ENCODE peak calls at places on chromosomes 2 and 18, in six cellular contexts. One of them, this sample, is unnamed.
A peak's percentile ranks its signal among the peaks of the same experiment; 100 is the strongest.

GRCh38 chr18:8705941-8706544 is 687 bp downstream of the MTCL1 start:
- DNase-seq in stomach: no peak
- DNase-seq in cardiac muscle cell: peak; percentile 24
- DNase-seq in SK-N-SH: peak; percentile 72
- DNase-seq in lung: no peak
- DNase-seq in foreskin fibroblast: no peak
- DNase-seq in this sample: no peak

GRCh38 chr2:156110890-156111289 is 221.6 kb downstream of the NR4A2 start:
- DNase-seq in stomach: peak; percentile 34
- DNase-seq in cardiac muscle cell: no peak
- DNase-seq in SK-N-SH: peak; percentile 5
- DNase-seq in lung: no peak
- DNase-seq in foreskin fibroblast: no peak
- DNase-seq in this sample: peak; percentile 7

GRCh38 chr2:112322919-112323318 is 47.5 kb downstream of the ZC3H6 start:
- DNase-seq in stomach: no peak
- DNase-seq in cardiac muscle cell: no peak
- DNase-seq in SK-N-SH: no peak
- DNase-seq in lung: no peak
- DNase-seq in foreskin fibroblast: no peak
- DNase-seq in this sample: no peak

GRCh38 chr18:24075731-24076130 is 61.2 kb downstream of the TTC39C start:
- DNase-seq in stomach: no peak
- DNase-seq in cardiac muscle cell: no peak
- DNase-seq in SK-N-SH: no peak
- DNase-seq in lung: no peak
- DNase-seq in foreskin fibroblast: no peak
- DNase-seq in this sample: no peak

GRCh38 chr2:46850742-46851141 is 64.9 kb downstream of the MCFD2 start:
- DNase-seq in stomach: peak; percentile 71
- DNase-seq in cardiac muscle cell: peak; percentile 95
- DNase-seq in SK-N-SH: no peak
- DNase-seq in lung: no peak
- DNase-seq in foreskin fibroblast: no peak
- DNase-seq in this sample: no peak

GRCh38 chr2:241774419-241775222 is 2.0 kb upstream of the GAL3ST2 start:
- DNase-seq in stomach: peak; percentile 41
- DNase-seq in cardiac muscle cell: peak; percentile 60
- DNase-seq in SK-N-SH: peak; percentile 63
- DNase-seq in lung: peak; percentile 27
- DNase-seq in foreskin fibroblast: peak; percentile 60
- DNase-seq in this sample: no peak

GRCh38 chr2:20641123-20641985 is 9.5 kb downstream of the HS1BP3 start:
- DNase-seq in stomach: no peak
- DNase-seq in cardiac muscle cell: no peak
- DNase-seq in SK-N-SH: no peak
- DNase-seq in lung: no peak
- DNase-seq in foreskin fibroblast: peak; percentile 39
- DNase-seq in this sample: no peak

GRCh38 chr2:147488472-147488871 is 356.4 kb upstream of the ACVR2A start:
- DNase-seq in stomach: no peak
- DNase-seq in cardiac muscle cell: no peak
- DNase-seq in SK-N-SH: no peak
- DNase-seq in lung: no peak
- DNase-seq in foreskin fibroblast: no peak
- DNase-seq in this sample: no peak

GRCh38 chr18:49285627-49286026 is 174.8 kb downstream of the DYM start:
- DNase-seq in stomach: no peak
- DNase-seq in cardiac muscle cell: no peak
- DNase-seq in SK-N-SH: no peak
- DNase-seq in lung: no peak
- DNase-seq in foreskin fibroblast: no peak
- DNase-seq in this sample: peak; percentile 55

GRCh38 chr2:62452701-62453449 is 53.1 kb downstream of the TMEM17 start:
- DNase-seq in stomach: no peak
- DNase-seq in cardiac muscle cell: no peak
- DNase-seq in SK-N-SH: no peak
- DNase-seq in lung: no peak
- DNase-seq in foreskin fibroblast: no peak
- DNase-seq in this sample: no peak

GRCh38 chr2:219522111-219523030 is 8.1 kb downstream of the ASIC4 start:
- DNase-seq in stomach: no peak
- DNase-seq in cardiac muscle cell: peak; percentile 61
- DNase-seq in SK-N-SH: no peak
- DNase-seq in lung: no peak
- DNase-seq in foreskin fibroblast: peak; percentile 81
- DNase-seq in this sample: no peak

GRCh38 chr2:108607706-108608301 is 73.5 kb downstream of the LIMS1 start:
- DNase-seq in stomach: peak; percentile 65
- DNase-seq in cardiac muscle cell: peak; percentile 63
- DNase-seq in SK-N-SH: peak; percentile 33
- DNase-seq in lung: no peak
- DNase-seq in foreskin fibroblast: peak; percentile 39
- DNase-seq in this sample: peak; percentile 19

GRCh38 chr2:159098374-159098773 is 129.9 kb downstream of the TANC1 start:
- DNase-seq in stomach: no peak
- DNase-seq in cardiac muscle cell: no peak
- DNase-seq in SK-N-SH: no peak
- DNase-seq in lung: no peak
- DNase-seq in foreskin fibroblast: no peak
- DNase-seq in this sample: no peak

GRCh38 chr2:22513563-22513962 is 871.4 kb upstream of the KLHL29 start:
- DNase-seq in stomach: no peak
- DNase-seq in cardiac muscle cell: no peak
- DNase-seq in SK-N-SH: no peak
- DNase-seq in lung: no peak
- DNase-seq in foreskin fibroblast: no peak
- DNase-seq in this sample: no peak

GRCh38 chr18:34511435-34511834 is 198.7 kb upstream of the DTNA start:
- DNase-seq in stomach: no peak
- DNase-seq in cardiac muscle cell: no peak
- DNase-seq in SK-N-SH: no peak
- DNase-seq in lung: no peak
- DNase-seq in foreskin fibroblast: no peak
- DNase-seq in this sample: no peak

GRCh38 chr2:99635710-99636431 is 146.1 kb upstream of the REV1 start:
- DNase-seq in stomach: no peak
- DNase-seq in cardiac muscle cell: peak; percentile 20
- DNase-seq in SK-N-SH: no peak
- DNase-seq in lung: no peak
- DNase-seq in foreskin fibroblast: no peak
- DNase-seq in this sample: no peak

GRCh38 chr2:225052703-225053102 is 10.4 kb upstream of the DOCK10 start:
- DNase-seq in stomach: no peak
- DNase-seq in cardiac muscle cell: no peak
- DNase-seq in SK-N-SH: no peak
- DNase-seq in lung: no peak
- DNase-seq in foreskin fibroblast: no peak
- DNase-seq in this sample: no peak

GRCh38 chr2:121944072-121944829 is 188.8 kb downstream of the TSN start:
- DNase-seq in stomach: no peak
- DNase-seq in cardiac muscle cell: peak; percentile 91
- DNase-seq in SK-N-SH: no peak
- DNase-seq in lung: no peak
- DNase-seq in foreskin fibroblast: peak; percentile 69
- DNase-seq in this sample: no peak

GRCh38 chr18:54004828-54005227 is 219.6 kb downstream of the MBD2 start:
- DNase-seq in stomach: no peak
- DNase-seq in cardiac muscle cell: peak; percentile 68
- DNase-seq in SK-N-SH: no peak
- DNase-seq in lung: no peak
- DNase-seq in foreskin fibroblast: no peak
- DNase-seq in this sample: peak; percentile 39

GRCh38 chr18:28834889-28835288 is 658.0 kb upstream of the CDH2 start:
- DNase-seq in stomach: no peak
- DNase-seq in cardiac muscle cell: peak; percentile 56
- DNase-seq in SK-N-SH: no peak
- DNase-seq in lung: no peak
- DNase-seq in foreskin fibroblast: peak; percentile 75
- DNase-seq in this sample: no peak

GRCh38 chr18:61743775-61744531 is 148.9 kb downstream of the RNF152 start:
- DNase-seq in stomach: no peak
- DNase-seq in cardiac muscle cell: peak; percentile 58
- DNase-seq in SK-N-SH: no peak
- DNase-seq in lung: no peak
- DNase-seq in foreskin fibroblast: no peak
- DNase-seq in this sample: no peak

GRCh38 chr2:54422072-54422581 is 34.0 kb upstream of the SPTBN1 start:
- DNase-seq in stomach: no peak
- DNase-seq in cardiac muscle cell: no peak
- DNase-seq in SK-N-SH: no peak
- DNase-seq in lung: no peak
- DNase-seq in foreskin fibroblast: no peak
- DNase-seq in this sample: no peak

GRCh38 chr18:3836483-3836882 is 386.5 kb downstream of the TGIF1 start:
- DNase-seq in stomach: no peak
- DNase-seq in cardiac muscle cell: no peak
- DNase-seq in SK-N-SH: no peak
- DNase-seq in lung: no peak
- DNase-seq in foreskin fibroblast: no peak
- DNase-seq in this sample: no peak

GRCh38 chr2:195694553-195694952 is 37.5 kb downstream of the SLC39A10 start:
- DNase-seq in stomach: no peak
- DNase-seq in cardiac muscle cell: no peak
- DNase-seq in SK-N-SH: no peak
- DNase-seq in lung: no peak
- DNase-seq in foreskin fibroblast: no peak
- DNase-seq in this sample: no peak

GRCh38 chr18:3418083-3418482 is 31.9 kb upstream of the TGIF1 start:
- DNase-seq in stomach: no peak
- DNase-seq in cardiac muscle cell: no peak
- DNase-seq in SK-N-SH: no peak
- DNase-seq in lung: no peak
- DNase-seq in foreskin fibroblast: no peak
- DNase-seq in this sample: no peak

GRCh38 chr18:23929362-23929940 is 85.1 kb upstream of the TTC39C start:
- DNase-seq in stomach: no peak
- DNase-seq in cardiac muscle cell: no peak
- DNase-seq in SK-N-SH: no peak
- DNase-seq in lung: no peak
- DNase-seq in foreskin fibroblast: no peak
- DNase-seq in this sample: no peak

GRCh38 chr18:58819051-58819450 is 45.6 kb upstream of the ZNF532 start:
- DNase-seq in stomach: no peak
- DNase-seq in cardiac muscle cell: no peak
- DNase-seq in SK-N-SH: no peak
- DNase-seq in lung: no peak
- DNase-seq in foreskin fibroblast: no peak
- DNase-seq in this sample: no peak
- H3K4me3 ChIP-seq in stomach: no peak overlapping the region
- H3K4me3 ChIP-seq in cardiac muscle cell: no peak overlapping the region
- H3K4me3 ChIP-seq in SK-N-SH: no peak overlapping the region
- H3K4me3 ChIP-seq in lung: no peak overlapping the region
- H3K4me3 ChIP-seq in foreskin fibroblast: no peak overlapping the region
- H3K4me3 ChIP-seq in this sample: no peak overlapping the region

DNA sequence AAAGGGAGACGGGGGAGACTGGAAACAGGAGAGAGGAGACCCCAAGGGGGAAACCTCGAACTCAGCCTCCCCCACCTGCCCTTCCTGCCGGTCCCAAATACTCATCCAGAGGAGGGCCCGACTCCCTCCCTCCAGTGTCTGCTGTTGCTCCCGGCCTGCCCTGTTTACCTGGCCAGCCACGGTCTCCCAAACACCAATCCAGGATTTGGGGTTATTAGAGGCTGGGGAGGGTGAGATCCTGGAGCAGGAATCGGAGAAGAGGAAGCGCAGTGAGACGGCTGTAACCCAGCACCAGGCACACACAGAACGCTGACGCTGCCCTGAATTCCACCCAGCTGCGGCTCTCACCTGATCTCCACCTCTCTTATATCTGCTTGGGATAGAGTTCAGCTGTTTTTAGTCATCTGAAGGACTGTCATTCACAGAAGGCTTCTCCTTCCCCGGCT is 213.0 kb downstream of the TNS1 start:
- DNase-seq in stomach: peak; percentile 19
- DNase-seq in cardiac muscle cell: no peak
- DNase-seq in SK-N-SH: no peak
- DNase-seq in lung: peak; percentile 27
- DNase-seq in foreskin fibroblast: no peak
- DNase-seq in this sample: no peak
- H3K4me3 ChIP-seq in stomach: peak overlapping the region; percentile 9
- H3K4me3 ChIP-seq in cardiac muscle cell: no peak overlapping the region
- H3K4me3 ChIP-seq in SK-N-SH: no peak overlapping the region
- H3K4me3 ChIP-seq in lung: no peak overlapping the region
- H3K4me3 ChIP-seq in foreskin fibroblast: no peak overlapping the region
- H3K4me3 ChIP-seq in this sample: no peak overlapping the region

GRCh38 chr2:37764739-37765138 is 93.3 kb upstream of the CDC42EP3 start:
- DNase-seq in stomach: no peak
- DNase-seq in cardiac muscle cell: no peak
- DNase-seq in SK-N-SH: no peak
- DNase-seq in lung: no peak
- DNase-seq in foreskin fibroblast: no peak
- DNase-seq in this sample: no peak
- H3K4me3 ChIP-seq in stomach: no peak overlapping the region
- H3K4me3 ChIP-seq in cardiac muscle cell: no peak overlapping the region
- H3K4me3 ChIP-seq in SK-N-SH: no peak overlapping the region
- H3K4me3 ChIP-seq in lung: no peak overlapping the region
- H3K4me3 ChIP-seq in foreskin fibroblast: no peak overlapping the region
- H3K4me3 ChIP-seq in this sample: no peak overlapping the region

GRCh38 chr2:180696005-180696404 is 284.4 kb upstream of the UBE2E3 start:
- DNase-seq in stomach: no peak
- DNase-seq in cardiac muscle cell: no peak
- DNase-seq in SK-N-SH: no peak
- DNase-seq in lung: no peak
- DNase-seq in foreskin fibroblast: no peak
- DNase-seq in this sample: no peak
- H3K4me3 ChIP-seq in stomach: no peak overlapping the region
- H3K4me3 ChIP-seq in cardiac muscle cell: no peak overlapping the region
- H3K4me3 ChIP-seq in SK-N-SH: no peak overlapping the region
- H3K4me3 ChIP-seq in lung: no peak overlapping the region
- H3K4me3 ChIP-seq in foreskin fibroblast: no peak overlapping the region
- H3K4me3 ChIP-seq in this sample: peak overlapping the region; percentile 70

GRCh38 chr2:228767196-228767595 is 503.9 kb downstream of the PID1 start:
- DNase-seq in stomach: no peak
- DNase-seq in cardiac muscle cell: peak; percentile 80
- DNase-seq in SK-N-SH: no peak
- DNase-seq in lung: no peak
- DNase-seq in foreskin fibroblast: peak; percentile 69
- DNase-seq in this sample: no peak

GRCh38 chr2:228763600-228763999 is 507.5 kb downstream of the PID1 start:
- DNase-seq in stomach: no peak
- DNase-seq in cardiac muscle cell: no peak
- DNase-seq in SK-N-SH: no peak
- DNase-seq in lung: no peak
- DNase-seq in foreskin fibroblast: no peak
- DNase-seq in this sample: no peak

GRCh38 chr2:228762565-228762964 is 508.5 kb downstream of the PID1 start:
- DNase-seq in stomach: no peak
- DNase-seq in cardiac muscle cell: no peak
- DNase-seq in SK-N-SH: no peak
- DNase-seq in lung: no peak
- DNase-seq in foreskin fibroblast: no peak
- DNase-seq in this sample: no peak
- H3K4me3 ChIP-seq in stomach: no peak overlapping the region
- H3K4me3 ChIP-seq in cardiac muscle cell: no peak overlapping the region
- H3K4me3 ChIP-seq in SK-N-SH: no peak overlapping the region
- H3K4me3 ChIP-seq in lung: no peak overlapping the region
- H3K4me3 ChIP-seq in foreskin fibroblast: no peak overlapping the region
- H3K4me3 ChIP-seq in this sample: no peak overlapping the region

GRCh38 chr2:230328155-230328458 is 1.1 kb downstream of the SP140L start:
- DNase-seq in stomach: no peak
- DNase-seq in cardiac muscle cell: no peak
- DNase-seq in SK-N-SH: no peak
- DNase-seq in lung: no peak
- DNase-seq in foreskin fibroblast: no peak
- DNase-seq in this sample: no peak
- H3K4me3 ChIP-seq in stomach: peak overlapping the region; percentile 45
- H3K4me3 ChIP-seq in cardiac muscle cell: no peak overlapping the region
- H3K4me3 ChIP-seq in SK-N-SH: peak overlapping the region; percentile 53
- H3K4me3 ChIP-seq in lung: no peak overlapping the region
- H3K4me3 ChIP-seq in foreskin fibroblast: no peak overlapping the region
- H3K4me3 ChIP-seq in this sample: no peak overlapping the region

GRCh38 chr2:1743396-1744150 is 742 bp downstream of the PXDN start:
- DNase-seq in stomach: no peak
- DNase-seq in cardiac muscle cell: peak; percentile 75
- DNase-seq in SK-N-SH: peak; percentile 89
- DNase-seq in lung: peak; percentile 29
- DNase-seq in foreskin fibroblast: peak; percentile 42
- DNase-seq in this sample: no peak
- H3K4me3 ChIP-seq in stomach: peak overlapping the region; percentile 59
- H3K4me3 ChIP-seq in cardiac muscle cell: peak overlapping the region; percentile 85
- H3K4me3 ChIP-seq in SK-N-SH: peak overlapping the region; percentile 91
- H3K4me3 ChIP-seq in lung: peak overlapping the region; percentile 52
- H3K4me3 ChIP-seq in foreskin fibroblast: peak overlapping the region; percentile 71
- H3K4me3 ChIP-seq in this sample: peak overlapping the region; percentile 52

This sample was measured in LNCaP clone FGC.